ENCODE peak calls at places on chromosomes 7 and 10, in nine cellular contexts. One of them, this sample, is unnamed.

GRCh38 chr10:124590216-124591122 is 128.8 kb downstream of the LHPP start:
- DNase-seq in amniotic stem cell: no peak
- DNase-seq in activated effector memory CD4-positive, alpha-beta T cell treated with anti-CD3 and anti-CD28 coated beads, Interleukin-2, amount 50 U/mL, for 16 hours: no peak
- DNase-seq in GM04503: no peak
- DNase-seq in cardiac muscle cell: no peak
- DNase-seq in stimulated activated CD8-positive, alpha-beta memory T cell treated with anti-CD3 and anti-CD28 coated beads, Interleukin-2, amount 100 ng/mL, for 48 hours: no peak
- DNase-seq in activated CD4-positive, alpha-beta T cell treated with anti-CD3 and anti-CD28 coated beads for 48 hours: no peak
- DNase-seq in NCI-H2081: no peak
- DNase-seq in Calu3: no peak
- DNase-seq in this sample: no peak

GRCh38 chr7:22823142-22823497 is 471 bp upstream of the TOMM7 start:
- DNase-seq in amniotic stem cell: no peak
- DNase-seq in activated effector memory CD4-positive, alpha-beta T cell treated with anti-CD3 and anti-CD28 coated beads, Interleukin-2, amount 50 U/mL, for 16 hours: no peak
- DNase-seq in GM04503: no peak
- DNase-seq in cardiac muscle cell: no peak
- DNase-seq in stimulated activated CD8-positive, alpha-beta memory T cell treated with anti-CD3 and anti-CD28 coated beads, Interleukin-2, amount 100 ng/mL, for 48 hours: no peak
- DNase-seq in activated CD4-positive, alpha-beta T cell treated with anti-CD3 and anti-CD28 coated beads for 48 hours: no peak
- DNase-seq in NCI-H2081: no peak
- DNase-seq in Calu3: no peak
- DNase-seq in this sample: no peak

GRCh38 chr10:123136221-123136805 is 543 bp downstream of the HMX3 start:
- DNase-seq in amniotic stem cell: no peak
- DNase-seq in activated effector memory CD4-positive, alpha-beta T cell treated with anti-CD3 and anti-CD28 coated beads, Interleukin-2, amount 50 U/mL, for 16 hours: no peak
- DNase-seq in GM04503: no peak
- DNase-seq in cardiac muscle cell: no peak
- DNase-seq in stimulated activated CD8-positive, alpha-beta memory T cell treated with anti-CD3 and anti-CD28 coated beads, Interleukin-2, amount 100 ng/mL, for 48 hours: no peak
- DNase-seq in activated CD4-positive, alpha-beta T cell treated with anti-CD3 and anti-CD28 coated beads for 48 hours: no peak
- DNase-seq in NCI-H2081: no peak
- DNase-seq in Calu3: no peak
- DNase-seq in this sample: no peak

GRCh38 chr7:149662591-149663095 is 110.7 kb downstream of the ZNF467 start:
- DNase-seq in amniotic stem cell: no peak
- DNase-seq in activated effector memory CD4-positive, alpha-beta T cell treated with anti-CD3 and anti-CD28 coated beads, Interleukin-2, amount 50 U/mL, for 16 hours: peak
- DNase-seq in GM04503: no peak
- DNase-seq in cardiac muscle cell: peak
- DNase-seq in stimulated activated CD8-positive, alpha-beta memory T cell treated with anti-CD3 and anti-CD28 coated beads, Interleukin-2, amount 100 ng/mL, for 48 hours: peak
- DNase-seq in activated CD4-positive, alpha-beta T cell treated with anti-CD3 and anti-CD28 coated beads for 48 hours: peak
- DNase-seq in NCI-H2081: peak
- DNase-seq in Calu3: peak
- DNase-seq in this sample: peak

GRCh38 chr10:79487296-79488194 is 24.8 kb upstream of the EIF5AL1 start:
- DNase-seq in amniotic stem cell: no peak
- DNase-seq in activated effector memory CD4-positive, alpha-beta T cell treated with anti-CD3 and anti-CD28 coated beads, Interleukin-2, amount 50 U/mL, for 16 hours: peak
- DNase-seq in GM04503: no peak
- DNase-seq in cardiac muscle cell: peak
- DNase-seq in stimulated activated CD8-positive, alpha-beta memory T cell treated with anti-CD3 and anti-CD28 coated beads, Interleukin-2, amount 100 ng/mL, for 48 hours: no peak
- DNase-seq in activated CD4-positive, alpha-beta T cell treated with anti-CD3 and anti-CD28 coated beads for 48 hours: peak
- DNase-seq in NCI-H2081: peak
- DNase-seq in Calu3: peak
- DNase-seq in this sample: peak

GRCh38 chr10:88647216-88647615 is 17.0 kb upstream of the LIPF start:
- DNase-seq in amniotic stem cell: no peak
- DNase-seq in activated effector memory CD4-positive, alpha-beta T cell treated with anti-CD3 and anti-CD28 coated beads, Interleukin-2, amount 50 U/mL, for 16 hours: no peak
- DNase-seq in GM04503: no peak
- DNase-seq in cardiac muscle cell: no peak
- DNase-seq in stimulated activated CD8-positive, alpha-beta memory T cell treated with anti-CD3 and anti-CD28 coated beads, Interleukin-2, amount 100 ng/mL, for 48 hours: no peak
- DNase-seq in activated CD4-positive, alpha-beta T cell treated with anti-CD3 and anti-CD28 coated beads for 48 hours: no peak
- DNase-seq in NCI-H2081: no peak
- DNase-seq in Calu3: no peak
- DNase-seq in this sample: no peak

GRCh38 chr10:129756912-129757861 is 206.9 kb downstream of the EBF3 start:
- DNase-seq in amniotic stem cell: no peak
- DNase-seq in activated effector memory CD4-positive, alpha-beta T cell treated with anti-CD3 and anti-CD28 coated beads, Interleukin-2, amount 50 U/mL, for 16 hours: peak
- DNase-seq in GM04503: no peak
- DNase-seq in cardiac muscle cell: no peak
- DNase-seq in stimulated activated CD8-positive, alpha-beta memory T cell treated with anti-CD3 and anti-CD28 coated beads, Interleukin-2, amount 100 ng/mL, for 48 hours: no peak
- DNase-seq in activated CD4-positive, alpha-beta T cell treated with anti-CD3 and anti-CD28 coated beads for 48 hours: no peak
- DNase-seq in NCI-H2081: no peak
- DNase-seq in Calu3: no peak
- DNase-seq in this sample: no peak

GRCh38 chr7:138958026-138958956 is 22.9 kb downstream of the KIAA1549 start:
- DNase-seq in amniotic stem cell: no peak
- DNase-seq in activated effector memory CD4-positive, alpha-beta T cell treated with anti-CD3 and anti-CD28 coated beads, Interleukin-2, amount 50 U/mL, for 16 hours: no peak
- DNase-seq in GM04503: no peak
- DNase-seq in cardiac muscle cell: no peak
- DNase-seq in stimulated activated CD8-positive, alpha-beta memory T cell treated with anti-CD3 and anti-CD28 coated beads, Interleukin-2, amount 100 ng/mL, for 48 hours: no peak
- DNase-seq in activated CD4-positive, alpha-beta T cell treated with anti-CD3 and anti-CD28 coated beads for 48 hours: no peak
- DNase-seq in NCI-H2081: no peak
- DNase-seq in Calu3: no peak
- DNase-seq in this sample: no peak

GRCh38 chr10:80260295-80261243 is 28.9 kb downstream of the MAT1A start:
- DNase-seq in amniotic stem cell: no peak
- DNase-seq in activated effector memory CD4-positive, alpha-beta T cell treated with anti-CD3 and anti-CD28 coated beads, Interleukin-2, amount 50 U/mL, for 16 hours: peak
- DNase-seq in GM04503: no peak
- DNase-seq in cardiac muscle cell: peak
- DNase-seq in stimulated activated CD8-positive, alpha-beta memory T cell treated with anti-CD3 and anti-CD28 coated beads, Interleukin-2, amount 100 ng/mL, for 48 hours: no peak
- DNase-seq in activated CD4-positive, alpha-beta T cell treated with anti-CD3 and anti-CD28 coated beads for 48 hours: peak
- DNase-seq in NCI-H2081: peak
- DNase-seq in Calu3: peak
- DNase-seq in this sample: peak